ENCODE peak calls at places on chromosome 11, in five cellular contexts. A, O, R, Y and V are unnamed samples.

GRCh38 chr11:72430743-72431570 is 3.4 kb downstream of the CLPB start:
- DNase-seq in Y (no peak), A (peak), O (no peak), R (peak), V (peak)

GRCh38 chr11:856397-856796 is 13.7 kb downstream of the TSPAN4 start:
- DNase-seq in R (no peak), Y (no peak), O (no peak), A (no peak), V (no peak)

GRCh38 chr11:3916962-3917361 is 61.5 kb downstream of the STIM1 start:
- DNase-seq in A (no peak), R (no peak), O (no peak), Y (no peak), V (no peak)

GRCh38 chr11:65316311-65316978 is 1.8 kb downstream of the CDC42EP2 start:
- DNase-seq in O (peak), R (peak), A (peak), Y (no peak), V (peak)

GRCh38 chr11:69014084-69014935 is 1.3 kb upstream of the MRGPRF start:
- DNase-seq in O (no peak), Y (no peak), R (no peak), A (no peak), V (peak)

GRCh38 chr11:22193348-22194051 is 615 bp downstream of the ANO5 start:
- DNase-seq in Y (peak), A (no peak), O (no peak), R (no peak), V (no peak)

GRCh38 chr11:15276616-15277015 is 161.9 kb downstream of the INSC start:
- DNase-seq in A (no peak), R (peak), O (no peak), Y (no peak), V (peak)

GRCh38 chr11:130403301-130403804 is 25.1 kb downstream of the ADAMTS8 start:
- DNase-seq in R (peak), Y (peak), O (peak), A (peak), V (peak)

GRCh38 chr11:29093416-29093815 is 923.4 kb downstream of the KCNA4 start:
- DNase-seq in A (peak), Y (no peak), R (peak), O (no peak), V (no peak)

GRCh38 chr11:81470446-81470845 is 1263.2 kb downstream of the FAM181B start:
- DNase-seq in Y (no peak), O (no peak), A (no peak), R (no peak), V (no peak)

GRCh38 chr11:73248526-73249185 is 23.5 kb upstream of the P2RY6 start:
- DNase-seq in O (no peak), A (no peak), Y (no peak), R (no peak), V (no peak)

GRCh38 chr11:83051760-83052671 is 19.7 kb downstream of the RAB30 start:
- DNase-seq in O (no peak), A (peak), Y (no peak), R (peak), V (peak)

GRCh38 chr11:130161441-130161840 is 1.9 kb downstream of the ST14 start:
- DNase-seq in O (no peak), A (no peak), Y (no peak), R (no peak), V (no peak)

GRCh38 chr11:78932757-78933156 is 358.1 kb upstream of the NARS2 start:
- DNase-seq in O (no peak), A (no peak), Y (no peak), R (no peak), V (no peak)

GRCh38 chr11:2842876-2843275 is 42.7 kb downstream of the CDKN1C start:
- DNase-seq in Y (no peak), O (no peak), A (no peak), R (no peak), V (no peak)

GRCh38 chr11:86954288-86955110 is 696 bp downstream of the FZD4 start:
- DNase-seq in R (no peak), Y (peak), A (no peak), O (no peak), V (no peak)

GRCh38 chr11:35477871-35478270 is 47.5 kb downstream of the PAMR1 start:
- DNase-seq in O (no peak), R (no peak), A (no peak), Y (no peak), V (no peak)

GRCh38 chr11:71488968-71489265 is 35.9 kb downstream of the NADSYN1 start:
- DNase-seq in R (no peak), A (no peak), Y (no peak), O (no peak), V (peak)

GRCh38 chr11:125494601-125494986 is 1.5 kb downstream of the FEZ1 start:
- DNase-seq in A (no peak), R (no peak), O (no peak), Y (no peak), V (no peak)
- H3K4me3 ChIP-seq in A (no peak), R (peak), O (peak), Y (peak), V (peak)

DNA sequence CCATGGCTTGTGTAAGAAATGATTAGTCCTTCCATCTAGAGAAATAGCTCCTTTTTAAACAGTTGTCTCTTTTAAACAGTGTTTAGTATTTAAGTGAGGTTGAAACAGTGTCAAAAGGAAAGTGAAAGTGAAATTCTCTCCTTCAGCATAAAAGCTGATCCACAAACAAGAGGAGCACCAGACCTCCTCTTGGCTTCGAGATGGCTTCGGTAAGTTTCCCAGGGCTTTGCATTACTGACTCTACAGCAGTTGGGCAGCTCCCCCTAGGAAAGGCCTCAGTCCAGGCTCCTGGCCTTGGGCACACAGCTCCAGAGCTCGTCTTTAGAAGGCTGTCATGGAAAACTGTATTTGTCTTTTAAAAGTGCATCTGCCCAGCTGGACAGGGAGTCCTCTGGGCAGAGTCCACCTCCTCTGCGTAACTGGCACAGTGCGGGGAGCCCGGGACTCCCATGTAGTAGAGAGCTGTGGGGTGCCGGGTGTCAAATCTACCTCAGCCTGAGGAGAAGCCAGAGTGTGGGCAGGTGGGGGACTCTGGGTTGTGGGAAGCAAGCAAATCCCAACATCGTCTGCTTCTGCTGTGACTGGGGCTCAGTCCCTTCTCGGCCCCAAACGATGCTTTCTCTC is at the start of gene PLAAT4:
- DNase-seq in O (peak), R (peak), Y (peak), A (peak), V (peak)
- TF ChIP-seq CTCF in O (no peak), R (no peak), Y (no peak), A (no peak), V (no peak)

DNA sequence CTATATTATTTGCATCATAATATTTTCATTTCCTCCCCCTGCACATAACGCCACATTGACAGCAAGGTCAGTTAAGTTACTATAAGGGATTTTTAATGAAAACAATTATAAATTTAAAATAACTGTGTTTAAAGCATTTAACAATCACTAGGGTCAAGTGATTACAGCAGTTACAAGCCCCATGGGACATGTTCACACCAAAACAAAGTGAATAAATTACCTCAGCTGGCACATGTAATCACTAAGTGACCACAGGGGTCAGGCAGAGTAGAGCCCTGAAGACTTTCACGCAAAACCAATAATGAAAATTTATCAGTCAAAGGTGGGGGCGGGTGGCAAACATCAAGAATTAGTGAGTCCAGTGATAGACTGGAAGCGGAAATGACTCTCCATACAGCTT is 63.3 kb downstream of the MPPED2 start:
- DNase-seq in O (no peak), Y (no peak), A (no peak), R (no peak), V (no peak)
- H3K4me3 ChIP-seq in O (no peak), Y (no peak), A (no peak), R (no peak), V (no peak)

DNA sequence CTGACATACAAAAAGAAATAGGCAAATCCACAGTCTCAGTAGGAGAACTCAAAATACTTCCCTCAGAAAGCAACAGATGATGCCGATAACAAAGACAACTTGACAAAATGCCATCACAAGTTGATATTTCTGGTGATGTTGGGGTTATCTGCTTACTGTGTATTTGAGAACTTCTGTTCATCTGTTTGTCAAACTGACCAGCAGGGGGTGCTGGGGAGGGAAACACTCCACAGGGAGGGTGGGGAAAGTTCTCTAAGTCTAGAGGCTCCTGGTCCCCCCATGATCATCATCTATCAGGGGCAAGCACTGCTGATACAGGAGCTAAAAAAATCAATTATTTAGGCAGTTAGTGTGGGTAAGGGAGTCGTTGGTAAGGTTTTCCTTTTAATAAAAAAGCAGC is 19.2 kb downstream of the GLYATL1 start:
- DNase-seq in A (peak), O (no peak), Y (no peak), R (no peak), V (no peak)
- TF ChIP-seq CTCF in A (peak), O (peak), Y (no peak), R (peak), V (no peak)

GRCh38 chr11:94545641-94546470 is 2.1 kb downstream of the FUT4 start:
- DNase-seq in A (no peak), O (no peak), R (no peak), Y (no peak), V (no peak)
- H3K4me3 ChIP-seq in A (peak), O (peak), R (peak), Y (peak), V (peak)

DNA sequence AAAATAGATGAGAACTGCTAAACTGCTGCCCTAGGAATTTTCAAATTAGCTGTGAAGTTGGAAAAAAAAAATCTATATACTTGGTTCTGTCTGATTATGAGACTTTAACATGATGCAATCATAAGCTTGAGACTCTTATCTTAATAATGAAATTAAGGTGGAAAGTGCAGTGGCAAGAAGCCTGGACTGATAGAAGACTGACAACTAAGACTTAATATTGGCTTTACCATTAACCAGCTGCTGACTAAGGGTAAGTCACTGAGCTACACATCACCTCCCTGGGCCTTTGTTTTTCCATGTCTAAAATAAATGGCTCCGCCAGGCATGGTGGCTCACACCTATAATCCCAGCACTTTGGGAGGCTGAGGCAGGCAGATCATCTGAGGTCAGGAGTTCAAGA is 56.9 kb downstream of the SLC35F2 start:
- DNase-seq in A (peak), R (no peak), Y (no peak), O (no peak), V (no peak)
- TF ChIP-seq CTCF in A (no peak), R (no peak), Y (no peak), O (no peak), V (no peak)

DNA sequence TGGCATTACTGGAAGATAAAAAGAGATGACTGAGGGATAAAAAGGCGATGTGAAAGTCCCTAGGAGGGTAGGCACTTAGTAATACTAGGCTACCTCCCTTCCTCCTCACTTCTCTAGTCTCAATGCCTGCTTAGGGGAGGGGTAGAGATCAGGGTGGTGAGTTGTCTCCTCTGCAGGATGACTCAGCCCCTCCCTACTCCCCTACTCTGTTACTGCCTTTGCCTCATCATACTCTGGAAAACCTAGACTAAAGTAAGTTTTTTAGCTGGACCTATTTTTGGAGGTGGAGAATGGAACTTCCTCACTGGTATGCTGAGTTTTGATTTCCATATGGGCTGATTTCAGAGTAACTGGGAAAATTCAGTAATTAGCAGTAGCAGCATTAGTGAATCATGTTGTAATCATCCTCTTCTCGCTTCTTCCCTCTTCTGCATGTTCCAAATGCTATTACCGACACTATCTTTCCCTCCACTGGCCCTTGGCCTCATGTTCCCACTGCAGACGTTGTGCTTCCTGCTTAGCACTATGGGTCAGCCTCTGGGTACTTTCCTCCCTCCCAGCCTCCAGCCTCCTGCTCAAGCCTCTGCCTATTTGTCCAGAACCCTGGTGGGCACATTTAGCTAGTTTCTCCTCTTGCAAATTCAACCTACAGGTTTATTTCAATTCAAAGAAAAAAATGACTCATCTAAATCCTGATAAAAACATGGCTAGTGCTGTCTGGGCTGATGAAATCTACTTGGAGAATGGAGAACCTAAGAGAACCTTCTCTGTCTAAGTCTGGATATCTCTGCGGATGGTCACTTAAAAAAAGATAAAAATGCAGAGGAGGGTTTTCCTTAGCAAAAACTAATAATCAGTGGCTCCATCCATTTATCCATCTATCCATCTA is 281.7 kb downstream of the ST3GAL4 start:
- DNase-seq in A (no peak), R (peak), Y (no peak), O (no peak), V (no peak)
- H3K4me3 ChIP-seq in A (no peak), R (no peak), Y (no peak), O (no peak), V (no peak)

GRCh38 chr11:104120493-104121200 is 43.3 kb downstream of the PDGFD start:
- DNase-seq in Y (no peak), R (no peak), A (no peak), O (no peak), V (no peak)
- TF ChIP-seq CTCF in Y (no peak), R (no peak), A (peak), O (no peak), V (no peak)

DNA sequence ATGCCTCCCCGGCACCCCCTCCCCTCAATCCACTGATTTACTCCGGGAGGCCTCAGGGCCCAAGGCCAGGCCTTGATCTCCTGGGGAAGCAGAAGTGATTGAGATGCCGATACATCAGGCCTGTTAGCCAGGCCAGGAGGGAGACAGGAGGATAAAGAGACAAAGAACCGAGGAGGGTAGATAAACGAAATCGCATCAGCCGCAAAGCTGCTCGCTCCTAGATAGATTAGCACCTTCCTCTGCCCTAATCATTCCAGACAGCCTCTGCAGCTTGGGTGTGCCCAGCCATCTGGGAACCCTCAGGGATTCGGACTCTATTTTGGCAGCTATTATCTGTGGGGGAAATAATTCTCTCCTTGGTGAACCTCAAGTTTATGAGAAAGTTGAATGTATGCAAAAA is 121.2 kb downstream of the ABTB2 start:
- DNase-seq in R (no peak), A (no peak), Y (no peak), O (no peak), V (peak)
- H3K4me3 ChIP-seq in R (no peak), A (no peak), Y (no peak), O (no peak), V (no peak)

GRCh38 chr11:131906963-131907362 is 536.5 kb downstream of the NTM start:
- DNase-seq in O (no peak), R (peak), Y (no peak), A (no peak), V (peak)
- TF ChIP-seq CTCF in O (peak), R (peak), Y (no peak), A (no peak), V (peak)